ENCODE peak calls at places on chromosomes 5 and 9, in five cellular contexts. N, K, Y, Q and L are unnamed samples.

GRCh38 chr5:121668635-121669034 is 183.0 kb upstream of the FTMT start:
- DNase-seq in Q (no peak), Y (no peak), K (no peak), N (no peak), L (no peak)

GRCh38 chr9:89047667-89048066 is 56.4 kb downstream of the S1PR3 start:
- DNase-seq in K (no peak), N (no peak), Q (no peak), Y (no peak), L (no peak)

GRCh38 chr5:171644536-171644935 is 141.1 kb upstream of the SMIM23 start:
- DNase-seq in Y (peak; percentile 41), K (no peak), Q (no peak), N (peak; percentile 17), L (no peak)

GRCh38 chr5:143024227-143024920 is 254.2 kb downstream of the ARHGAP26 start:
- DNase-seq in Y (no peak), N (no peak), Q (no peak), K (no peak), L (no peak)

GRCh38 chr9:846852-847251 is 5.4 kb downstream of the DMRT1 start:
- DNase-seq in Y (no peak), N (no peak), Q (no peak), K (no peak), L (no peak)

GRCh38 chr5:81209869-81210268 is 23.3 kb upstream of the CKMT2 start:
- DNase-seq in Q (no peak), K (no peak), N (no peak), Y (no peak), L (no peak)

GRCh38 chr9:69572611-69573010 is 99.6 kb downstream of the APBA1 start:
- DNase-seq in Q (no peak), K (no peak), Y (no peak), N (no peak), L (no peak)

GRCh38 chr5:163451489-163451888 is 8.4 kb downstream of the NUDCD2 start:
- DNase-seq in Y (no peak), N (no peak), K (no peak), Q (no peak), L (no peak)

GRCh38 chr9:121788686-121789366 is 137.4 kb downstream of the DAB2IP start:
- DNase-seq in Y (no peak), Q (no peak), K (no peak), N (no peak), L (no peak)

GRCh38 chr9:96555567-96556386 is 63.9 kb downstream of the CDC14B start:
- DNase-seq in K (no peak), Y (no peak), Q (no peak), N (peak; percentile 44), L (no peak)

GRCh38 chr5:9903806-9904205 is 273.7 kb upstream of the TAS2R1 start:
- DNase-seq in Q (no peak), N (peak; percentile 62), Y (no peak), K (no peak), L (no peak)

GRCh38 chr5:178326054-178326715 is 93.6 kb upstream of the PHYKPL start:
- DNase-seq in N (no peak), Y (no peak), K (no peak), Q (no peak), L (no peak)

GRCh38 chr5:116159006-116159405 is 74.2 kb downstream of the COMMD10 start:
- DNase-seq in N (no peak), Q (no peak), K (no peak), Y (no peak), L (no peak)

GRCh38 chr9:97525451-97525850 is 24.0 kb downstream of the TMOD1 start:
- DNase-seq in Y (no peak), N (peak; percentile 64), K (no peak), Q (no peak), L (no peak)

GRCh38 chr9:120916573-120916972 is 10.0 kb downstream of the TRAF1 start:
- DNase-seq in N (peak; percentile 64), Q (no peak), Y (peak; percentile 78), K (no peak), L (no peak)

GRCh38 chr9:76913467-76913866 is 7.6 kb upstream of the PRUNE2 start:
- DNase-seq in Q (no peak), Y (no peak), K (no peak), N (no peak), L (no peak)

GRCh38 chr9:132768932-132769894 is 98.9 kb downstream of the GTF3C4 start:
- DNase-seq in K (peak; percentile 40), Q (peak; percentile 58), Y (peak; percentile 68), N (peak; percentile 25), L (peak; percentile 56)

GRCh38 chr5:15499528-15500325 is at the start of gene FBXL7:
- DNase-seq in Q (peak; percentile 4), K (no peak), N (peak; percentile 75), Y (peak; percentile 90), L (peak; percentile 28)

GRCh38 chr9:109117856-109118801 is 1.6 kb downstream of the TMEM245 start:
- DNase-seq in K (no peak), Y (peak; percentile 22), Q (peak; percentile 65), N (peak; percentile 89), L (peak; percentile 72)

GRCh38 chr9:93475856-93476255 is 22.5 kb upstream of the FAM120AOS start:
- DNase-seq in Y (no peak), N (peak; percentile 40), K (no peak), Q (no peak), L (no peak)

GRCh38 chr9:74951107-74951720 is 1.5 kb downstream of the C9orf40 start:
- DNase-seq in Q (no peak), N (no peak), K (no peak), Y (no peak), L (no peak)

GRCh38 chr9:116475201-116475600 is 211.9 kb upstream of the TRIM32 start:
- DNase-seq in N (peak; percentile 55), Y (no peak), K (no peak), Q (no peak), L (no peak)

GRCh38 chr9:121399883-121400607 is 30.0 kb upstream of the STOM start:
- DNase-seq in K (peak; percentile 26), N (peak; percentile 86), Y (peak; percentile 37), Q (peak; percentile 69), L (peak; percentile 40)

GRCh38 chr9:3887121-3887797 is 361.5 kb upstream of the RFX3 start:
- DNase-seq in Q (no peak), K (no peak), N (no peak), Y (no peak), L (no peak)

GRCh38 chr9:87063883-87064282 is 116.6 kb upstream of the GAS1 start:
- DNase-seq in N (peak; percentile 64), Q (no peak), K (no peak), Y (no peak), L (no peak)

GRCh38 chr9:113542741-113543140 is 79.2 kb downstream of the RGS3 start:
- DNase-seq in K (no peak), N (no peak), Y (no peak), Q (no peak), L (no peak)

GRCh38 chr9:4298255-4299005 is 1.4 kb downstream of the GLIS3 start:
- DNase-seq in N (peak; percentile 27), K (no peak), Q (no peak), Y (peak; percentile 44), L (peak; percentile 66)

DNA sequence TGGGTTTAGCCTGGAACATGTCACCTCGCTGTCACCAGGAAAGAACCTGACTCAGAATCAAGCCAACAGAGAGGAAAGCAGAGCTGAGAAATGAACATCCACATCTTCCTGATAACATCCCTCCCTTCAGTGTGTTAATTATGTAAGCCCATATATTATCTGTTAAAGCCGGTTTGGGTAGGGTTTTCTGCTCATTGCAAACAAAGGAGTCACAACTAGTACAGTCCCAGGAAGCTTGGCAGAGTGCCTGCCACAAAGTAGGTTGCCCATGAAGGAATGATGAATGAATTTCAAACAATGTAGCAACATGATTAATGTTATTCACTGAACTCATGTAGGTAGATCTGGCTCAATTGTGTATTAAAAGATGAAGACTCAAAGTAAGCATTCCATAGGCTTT is 10.4 kb upstream of the PPARGC1B start:
- DNase-seq in N (no peak), Q (no peak), K (no peak), Y (no peak), L (no peak)
- TF ChIP-seq RFX5 in N (no peak), Q (no peak), K (no peak), Y (no peak), L (no peak)

DNA sequence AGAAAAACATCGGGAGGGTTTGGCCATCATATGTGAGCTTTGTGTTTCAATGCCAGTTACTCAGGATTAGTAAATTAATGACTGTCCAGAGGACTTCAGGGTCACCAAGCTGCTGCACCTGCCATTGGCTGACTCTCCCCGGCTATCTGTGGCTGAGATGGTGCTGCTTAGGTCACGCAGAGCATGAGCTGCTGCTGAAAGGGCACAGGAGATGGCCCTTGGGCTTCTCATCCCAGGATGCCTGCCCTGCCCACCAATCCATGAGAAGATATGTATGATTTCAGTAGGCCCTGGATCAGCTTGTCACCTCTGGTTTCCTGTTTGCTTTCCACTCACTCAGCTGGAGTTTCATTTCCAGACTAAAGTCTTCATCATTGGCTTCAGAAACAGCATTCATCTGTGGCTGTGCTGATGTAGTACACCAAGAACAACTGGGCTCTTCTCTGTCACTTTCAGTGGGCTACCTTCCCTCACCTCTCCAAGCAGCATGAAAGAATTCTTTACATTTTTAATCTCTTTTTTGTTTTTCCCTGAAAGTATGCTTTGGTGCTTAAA is 2.4 kb upstream of the CATSPER3 start:
- DNase-seq in Y (no peak), Q (peak; percentile 60), N (no peak), K (no peak), L (no peak)
- TF ChIP-seq RFX5 in Y (no peak), Q (no peak), N (no peak), K (no peak), L (no peak)

GRCh38 chr9:80648336-80648735 is 1041.0 kb downstream of the TLE1 start:
- DNase-seq in N (peak; percentile 78), Q (no peak), Y (no peak), K (no peak), L (no peak)

GRCh38 chr9:80646211-80646610 is 1043.1 kb downstream of the TLE1 start:
- DNase-seq in Y (no peak), K (no peak), N (no peak), Q (no peak), L (no peak)

GRCh38 chr9:80649496-80649895 is 1039.9 kb downstream of the TLE1 start:
- DNase-seq in Q (no peak), K (no peak), Y (no peak), N (no peak), L (no peak)

GRCh38 chr9:80649001-80649420 is 1040.3 kb downstream of the TLE1 start:
- DNase-seq in N (peak; percentile 91), Q (no peak), Y (no peak), K (no peak), L (no peak)

DNA sequence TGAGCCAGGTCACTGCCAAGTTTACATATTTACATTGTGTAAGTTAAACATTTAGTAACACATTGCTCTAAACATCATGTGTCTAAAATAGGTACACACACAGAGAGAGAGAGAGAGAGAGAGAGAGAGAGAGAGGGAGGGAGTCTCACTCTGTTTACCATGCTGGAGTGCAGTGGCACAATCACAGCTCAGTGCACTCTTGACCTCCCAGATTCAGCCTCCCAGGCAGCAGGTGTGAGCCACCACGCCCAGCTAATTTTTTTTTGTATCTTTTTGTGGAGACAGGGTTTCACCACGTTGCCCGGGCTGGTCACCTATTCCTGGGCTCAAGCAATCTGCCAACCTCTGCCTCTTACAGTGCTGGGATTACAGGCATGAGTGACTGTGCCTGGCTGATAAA is 1045.3 kb downstream of the TLE1 start:
- DNase-seq in Y (no peak), N (no peak), K (no peak), Q (no peak), L (no peak)
- TF ChIP-seq RFX5 in Y (no peak), N (no peak), K (no peak), Q (no peak), L (no peak)

DNA sequence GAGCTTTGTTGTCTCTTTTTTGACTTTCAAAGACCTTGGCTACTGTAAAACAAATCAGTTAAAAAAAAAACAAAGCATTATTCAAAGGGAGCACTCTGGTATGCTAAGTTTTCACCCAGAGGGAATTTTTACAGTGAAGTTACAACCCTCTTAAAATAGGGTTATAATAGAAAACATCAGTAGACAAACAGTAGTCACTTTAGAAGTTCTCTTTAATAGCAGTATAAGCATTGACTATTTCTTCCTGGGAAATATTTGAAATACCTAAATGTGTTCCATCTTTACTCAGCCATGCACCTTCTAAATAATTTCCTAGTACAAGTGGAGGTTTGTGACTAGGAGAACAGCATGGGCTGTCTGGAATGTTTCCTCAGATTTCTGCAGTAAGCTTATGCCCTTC is 191.7 kb downstream of the ZNF608 start:
- DNase-seq in Y (no peak), K (no peak), Q (no peak), N (no peak), L (no peak)
- TF ChIP-seq RFX5 in Y (no peak), K (no peak), Q (no peak), N (no peak), L (no peak)